ENCODE peak calls at places on chromosomes 3 and 15, in four cellular contexts. G is effector memory CD8-positive, alpha-beta T cell; S is endothelial cell; R is CD8-positive, alpha-beta T cell. X is an unnamed sample.

GRCh38 chr3:66481071-66482001 is 19.5 kb downstream of the LRIG1 start:
- DNase-seq in R (no peak), G (no peak), S (no peak), X (no peak)

GRCh38 chr15:39275066-39275465 is 305.8 kb upstream of the THBS1 start:
- DNase-seq in S (no peak), G (no peak), R (no peak), X (no peak)

GRCh38 chr3:195261925-195262324 is 9.0 kb downstream of the XXYLT1 start:
- DNase-seq in S (no peak), R (no peak), G (no peak), X (no peak)

GRCh38 chr15:51401065-51401780 is 59.8 kb downstream of the GLDN start:
- DNase-seq in S (no peak), G (no peak), R (no peak), X (no peak)

GRCh38 chr3:50542177-50543034 is 25.1 kb downstream of the C3orf18 start:
- DNase-seq in R (peak), S (peak), G (peak), X (peak)

GRCh38 chr3:13217736-13218540 is 144.7 kb upstream of the IQSEC1 start:
- DNase-seq in R (no peak), S (no peak), G (no peak), X (no peak)

GRCh38 chr15:80041497-80042253 is 17.8 kb upstream of the ZFAND6 start:
- DNase-seq in G (no peak), S (no peak), R (no peak), X (no peak)

GRCh38 chr3:149587383-149587782 is 70.4 kb downstream of the WWTR1 start:
- DNase-seq in R (no peak), G (no peak), S (no peak), X (no peak)

GRCh38 chr3:195081242-195081963 is 189.6 kb downstream of the XXYLT1 start:
- DNase-seq in G (no peak), S (no peak), R (no peak), X (no peak)

GRCh38 chr15:61050844-61051569 is 178.1 kb downstream of the RORA start:
- DNase-seq in R (no peak), G (no peak), S (no peak), X (no peak)

GRCh38 chr3:127339016-127339415 is 51.2 kb upstream of the PRR20G start:
- DNase-seq in S (no peak), R (no peak), G (no peak), X (no peak)

GRCh38 chr3:170421147-170421641 is 2.5 kb downstream of the CLDN11 start:
- DNase-seq in S (no peak), G (no peak), R (no peak), X (no peak)

GRCh38 chr3:187926620-187927019 is 181.4 kb upstream of the BCL6 start:
- DNase-seq in S (no peak), G (no peak), R (no peak), X (no peak)

GRCh38 chr15:61653110-61653509 is 407.1 kb downstream of the VPS13C start:
- DNase-seq in S (no peak), G (no peak), R (no peak), X (no peak)

X was measured in CD4-positive, alpha-beta T cell.